ENCODE peak calls at places on chromosomes 12 and 14, in seven cellular contexts. One of them, this sample, is unnamed.

GRCh38 chr12:3086729-3087323 is 9.6 kb downstream of the TSPAN9 start:
- DNase-seq in ascending aorta: no peak
- DNase-seq in HCT116: no peak
- DNase-seq in CD4-positive, alpha-beta memory T cell: no peak
- DNase-seq in hepatocyte: no peak
- DNase-seq in CD8-positive, alpha-beta T cell: no peak
- DNase-seq in left lung: no peak
- DNase-seq in this sample: no peak

GRCh38 chr12:104280111-104280510 is 23.4 kb upstream of the EID3 start:
- DNase-seq in HCT116: no peak
- DNase-seq in hepatocyte: no peak
- DNase-seq in left lung: no peak
- DNase-seq in ascending aorta: no peak
- DNase-seq in CD8-positive, alpha-beta T cell: no peak
- DNase-seq in CD4-positive, alpha-beta memory T cell: no peak
- DNase-seq in this sample: no peak

GRCh38 chr12:11202811-11203210 is 16.1 kb upstream of the TAS2R42 start:
- DNase-seq in ascending aorta: no peak
- DNase-seq in hepatocyte: no peak
- DNase-seq in CD8-positive, alpha-beta T cell: no peak
- DNase-seq in left lung: no peak
- DNase-seq in CD4-positive, alpha-beta memory T cell: no peak
- DNase-seq in HCT116: no peak
- DNase-seq in this sample: no peak

GRCh38 chr14:89241934-89242670 is 174.9 kb downstream of the FOXN3 start:
- DNase-seq in left lung: no peak
- DNase-seq in CD4-positive, alpha-beta memory T cell: no peak
- DNase-seq in ascending aorta: no peak
- DNase-seq in HCT116: no peak
- DNase-seq in CD8-positive, alpha-beta T cell: no peak
- DNase-seq in hepatocyte: no peak
- DNase-seq in this sample: no peak

GRCh38 chr14:34060747-34061050 is 109.8 kb upstream of the EGLN3 start:
- DNase-seq in ascending aorta: no peak
- DNase-seq in CD4-positive, alpha-beta memory T cell: no peak
- DNase-seq in hepatocyte: no peak
- DNase-seq in CD8-positive, alpha-beta T cell: no peak
- DNase-seq in HCT116: no peak
- DNase-seq in left lung: no peak
- DNase-seq in this sample: no peak

GRCh38 chr14:103122578-103123127 is 608 bp upstream of the TNFAIP2 start:
- DNase-seq in ascending aorta: no peak
- DNase-seq in CD4-positive, alpha-beta memory T cell: no peak
- DNase-seq in left lung: no peak
- DNase-seq in hepatocyte: no peak
- DNase-seq in CD8-positive, alpha-beta T cell: no peak
- DNase-seq in HCT116: no peak
- DNase-seq in this sample: no peak

GRCh38 chr12:119615518-119616475 is 22.2 kb downstream of the TMEM233 start:
- DNase-seq in CD8-positive, alpha-beta T cell: no peak
- DNase-seq in ascending aorta: no peak
- DNase-seq in left lung: no peak
- DNase-seq in hepatocyte: no peak
- DNase-seq in HCT116: no peak
- DNase-seq in CD4-positive, alpha-beta memory T cell: no peak
- DNase-seq in this sample: no peak

GRCh38 chr12:46357438-46358324 is 14.9 kb downstream of the SLC38A2 start:
- DNase-seq in hepatocyte: no peak
- DNase-seq in CD8-positive, alpha-beta T cell: no peak
- DNase-seq in HCT116: peak
- DNase-seq in ascending aorta: no peak
- DNase-seq in left lung: no peak
- DNase-seq in CD4-positive, alpha-beta memory T cell: no peak
- DNase-seq in this sample: no peak

GRCh38 chr14:44564908-44565307 is 57.8 kb upstream of the FSCB start:
- DNase-seq in CD4-positive, alpha-beta memory T cell: no peak
- DNase-seq in left lung: no peak
- DNase-seq in hepatocyte: no peak
- DNase-seq in CD8-positive, alpha-beta T cell: no peak
- DNase-seq in HCT116: no peak
- DNase-seq in ascending aorta: no peak
- DNase-seq in this sample: no peak

GRCh38 chr12:49552014-49552413 is 13.2 kb downstream of the KCNH3 start:
- DNase-seq in CD4-positive, alpha-beta memory T cell: no peak
- DNase-seq in hepatocyte: no peak
- DNase-seq in HCT116: no peak
- DNase-seq in left lung: no peak
- DNase-seq in CD8-positive, alpha-beta T cell: no peak
- DNase-seq in ascending aorta: no peak
- DNase-seq in this sample: peak

GRCh38 chr12:84159245-84159644 is 753.4 kb downstream of the SLC6A15 start:
- DNase-seq in left lung: no peak
- DNase-seq in ascending aorta: no peak
- DNase-seq in hepatocyte: no peak
- DNase-seq in CD4-positive, alpha-beta memory T cell: no peak
- DNase-seq in HCT116: no peak
- DNase-seq in CD8-positive, alpha-beta T cell: no peak
- DNase-seq in this sample: no peak

GRCh38 chr12:55974308-55974724 is 438 bp downstream of the RAB5B start:
- DNase-seq in CD8-positive, alpha-beta T cell: no peak
- DNase-seq in CD4-positive, alpha-beta memory T cell: no peak
- DNase-seq in ascending aorta: no peak
- DNase-seq in HCT116: no peak
- DNase-seq in left lung: peak
- DNase-seq in hepatocyte: peak
- DNase-seq in this sample: no peak

GRCh38 chr12:92036771-92037453 is 108.7 kb downstream of the BTG1 start:
- DNase-seq in ascending aorta: no peak
- DNase-seq in CD8-positive, alpha-beta T cell: no peak
- DNase-seq in left lung: no peak
- DNase-seq in CD4-positive, alpha-beta memory T cell: no peak
- DNase-seq in hepatocyte: peak
- DNase-seq in HCT116: no peak
- DNase-seq in this sample: no peak

GRCh38 chr12:14901228-14901562 is 15.5 kb upstream of the MGP start:
- DNase-seq in CD8-positive, alpha-beta T cell: no peak
- DNase-seq in CD4-positive, alpha-beta memory T cell: no peak
- DNase-seq in hepatocyte: no peak
- DNase-seq in ascending aorta: no peak
- DNase-seq in HCT116: no peak
- DNase-seq in left lung: no peak
- DNase-seq in this sample: no peak

GRCh38 chr12:53267309-53268008 is 640 bp upstream of the ESPL1 start:
- DNase-seq in hepatocyte: no peak
- DNase-seq in CD4-positive, alpha-beta memory T cell: no peak
- DNase-seq in HCT116: no peak
- DNase-seq in ascending aorta: no peak
- DNase-seq in left lung: no peak
- DNase-seq in CD8-positive, alpha-beta T cell: no peak
- DNase-seq in this sample: no peak

GRCh38 chr12:70230934-70231606 is 12.2 kb upstream of the CNOT2 start:
- DNase-seq in hepatocyte: no peak
- DNase-seq in CD4-positive, alpha-beta memory T cell: no peak
- DNase-seq in left lung: no peak
- DNase-seq in ascending aorta: no peak
- DNase-seq in HCT116: no peak
- DNase-seq in CD8-positive, alpha-beta T cell: no peak
- DNase-seq in this sample: no peak

GRCh38 chr12:56007892-56008471 is 10.9 kb downstream of the SUOX start:
- DNase-seq in CD4-positive, alpha-beta memory T cell: no peak
- DNase-seq in left lung: no peak
- DNase-seq in HCT116: no peak
- DNase-seq in hepatocyte: no peak
- DNase-seq in ascending aorta: no peak
- DNase-seq in CD8-positive, alpha-beta T cell: no peak
- DNase-seq in this sample: no peak

GRCh38 chr14:89165810-89166209 is 251.2 kb downstream of the FOXN3 start:
- DNase-seq in left lung: no peak
- DNase-seq in CD8-positive, alpha-beta T cell: no peak
- DNase-seq in HCT116: no peak
- DNase-seq in CD4-positive, alpha-beta memory T cell: no peak
- DNase-seq in hepatocyte: no peak
- DNase-seq in ascending aorta: no peak
- DNase-seq in this sample: no peak

GRCh38 chr12:46124848-46125619 is 134.7 kb upstream of the SCAF11 start:
- DNase-seq in CD8-positive, alpha-beta T cell: peak
- DNase-seq in hepatocyte: peak
- DNase-seq in CD4-positive, alpha-beta memory T cell: peak
- DNase-seq in HCT116: peak
- DNase-seq in ascending aorta: no peak
- DNase-seq in left lung: peak
- DNase-seq in this sample: no peak

GRCh38 chr14:64912256-64912655 is 2.0 kb upstream of the CHURC1 start:
- DNase-seq in HCT116: no peak
- DNase-seq in CD8-positive, alpha-beta T cell: no peak
- DNase-seq in left lung: no peak
- DNase-seq in CD4-positive, alpha-beta memory T cell: no peak
- DNase-seq in ascending aorta: no peak
- DNase-seq in hepatocyte: no peak
- DNase-seq in this sample: no peak

GRCh38 chr14:69548566-69548965 is 26.1 kb downstream of the CCDC177 start:
- DNase-seq in CD8-positive, alpha-beta T cell: no peak
- DNase-seq in left lung: no peak
- DNase-seq in HCT116: no peak
- DNase-seq in hepatocyte: no peak
- DNase-seq in ascending aorta: no peak
- DNase-seq in CD4-positive, alpha-beta memory T cell: no peak
- DNase-seq in this sample: no peak

GRCh38 chr12:11269607-11270006 is at the start of gene PRB3:
- DNase-seq in hepatocyte: no peak
- DNase-seq in ascending aorta: no peak
- DNase-seq in CD8-positive, alpha-beta T cell: no peak
- DNase-seq in HCT116: no peak
- DNase-seq in left lung: no peak
- DNase-seq in CD4-positive, alpha-beta memory T cell: no peak
- DNase-seq in this sample: no peak

DNA sequence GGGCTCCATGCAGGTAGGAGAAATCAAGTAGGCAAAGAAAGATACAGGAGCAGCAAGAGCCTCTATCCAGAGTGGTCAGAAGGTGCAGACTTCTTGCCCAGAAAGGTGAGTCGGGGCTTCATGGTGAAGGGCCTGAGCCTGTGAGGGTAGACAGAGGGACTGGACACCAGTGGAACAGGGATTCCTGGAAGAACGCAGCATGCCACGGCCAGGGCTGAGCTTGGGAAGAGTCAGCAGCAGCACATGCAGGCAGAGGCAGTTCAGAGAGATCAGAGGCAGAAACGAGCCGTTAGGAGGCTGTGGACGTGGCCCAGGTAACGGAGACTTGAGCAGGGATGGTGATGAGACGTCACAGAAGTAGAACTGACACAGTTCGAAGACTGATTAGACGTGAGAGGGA is 202.6 kb upstream of the DIO3 start:
- DNase-seq in ascending aorta: no peak
- DNase-seq in left lung: no peak
- DNase-seq in CD8-positive, alpha-beta T cell: no peak
- DNase-seq in hepatocyte: no peak
- DNase-seq in CD4-positive, alpha-beta memory T cell: no peak
- DNase-seq in HCT116: no peak
- DNase-seq in this sample: no peak
- H3K4me3 ChIP-seq in ascending aorta: no peak
- H3K4me3 ChIP-seq in left lung: no peak
- H3K4me3 ChIP-seq in CD8-positive, alpha-beta T cell: no peak
- H3K4me3 ChIP-seq in hepatocyte: no peak
- H3K4me3 ChIP-seq in CD4-positive, alpha-beta memory T cell: no peak
- H3K4me3 ChIP-seq in HCT116: no peak
- H3K4me3 ChIP-seq in this sample: no peak

GRCh38 chr12:88058719-88059077 is 29.5 kb upstream of the C12orf50 start:
- DNase-seq in HCT116: no peak
- DNase-seq in hepatocyte: no peak
- DNase-seq in CD4-positive, alpha-beta memory T cell: no peak
- DNase-seq in left lung: no peak
- DNase-seq in CD8-positive, alpha-beta T cell: no peak
- DNase-seq in ascending aorta: no peak
- DNase-seq in this sample: no peak
- H3K27ac ChIP-seq in HCT116: no peak
- H3K27ac ChIP-seq in hepatocyte: no peak
- H3K27ac ChIP-seq in CD4-positive, alpha-beta memory T cell: no peak
- H3K27ac ChIP-seq in left lung: no peak
- H3K27ac ChIP-seq in CD8-positive, alpha-beta T cell: no peak
- H3K27ac ChIP-seq in ascending aorta: no peak
- H3K27ac ChIP-seq in this sample: no peak

DNA sequence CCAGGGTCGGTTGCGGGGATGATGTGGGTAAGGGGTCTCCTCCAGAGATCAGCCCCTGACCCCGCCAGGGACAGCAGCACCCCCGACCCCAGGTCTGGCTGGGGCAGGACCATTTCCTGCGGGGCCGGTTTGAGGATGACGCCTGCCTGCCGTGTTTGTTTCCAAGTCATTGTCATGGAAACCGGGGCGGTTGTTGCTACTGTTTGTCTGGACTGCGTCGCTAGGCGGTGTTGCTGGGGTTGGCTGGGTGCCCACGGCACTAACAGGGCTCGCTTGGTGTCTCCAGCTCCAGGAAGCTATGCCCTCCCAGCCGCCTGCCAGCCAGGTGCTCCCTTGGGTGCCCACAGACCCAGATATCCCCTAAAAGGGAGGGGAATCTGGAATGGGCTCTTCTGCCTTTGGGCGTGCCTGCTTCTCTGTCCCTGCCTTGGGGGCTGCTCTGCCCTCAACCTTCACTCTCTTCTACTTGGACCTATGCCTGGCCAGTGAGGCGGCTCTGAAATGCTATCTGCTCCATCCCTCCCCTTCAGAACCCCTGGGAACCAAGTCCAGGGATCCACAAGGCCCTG is 4.7 kb upstream of the CRIP1 start:
- DNase-seq in ascending aorta: peak
- DNase-seq in HCT116: peak
- DNase-seq in left lung: peak
- DNase-seq in CD4-positive, alpha-beta memory T cell: peak
- DNase-seq in CD8-positive, alpha-beta T cell: peak
- DNase-seq in hepatocyte: peak
- DNase-seq in this sample: peak
- H3K4me3 ChIP-seq in ascending aorta: peak
- H3K4me3 ChIP-seq in HCT116: peak
- H3K4me3 ChIP-seq in left lung: peak
- H3K4me3 ChIP-seq in CD4-positive, alpha-beta memory T cell: no peak
- H3K4me3 ChIP-seq in CD8-positive, alpha-beta T cell: peak
- H3K4me3 ChIP-seq in hepatocyte: no peak
- H3K4me3 ChIP-seq in this sample: peak

DNA sequence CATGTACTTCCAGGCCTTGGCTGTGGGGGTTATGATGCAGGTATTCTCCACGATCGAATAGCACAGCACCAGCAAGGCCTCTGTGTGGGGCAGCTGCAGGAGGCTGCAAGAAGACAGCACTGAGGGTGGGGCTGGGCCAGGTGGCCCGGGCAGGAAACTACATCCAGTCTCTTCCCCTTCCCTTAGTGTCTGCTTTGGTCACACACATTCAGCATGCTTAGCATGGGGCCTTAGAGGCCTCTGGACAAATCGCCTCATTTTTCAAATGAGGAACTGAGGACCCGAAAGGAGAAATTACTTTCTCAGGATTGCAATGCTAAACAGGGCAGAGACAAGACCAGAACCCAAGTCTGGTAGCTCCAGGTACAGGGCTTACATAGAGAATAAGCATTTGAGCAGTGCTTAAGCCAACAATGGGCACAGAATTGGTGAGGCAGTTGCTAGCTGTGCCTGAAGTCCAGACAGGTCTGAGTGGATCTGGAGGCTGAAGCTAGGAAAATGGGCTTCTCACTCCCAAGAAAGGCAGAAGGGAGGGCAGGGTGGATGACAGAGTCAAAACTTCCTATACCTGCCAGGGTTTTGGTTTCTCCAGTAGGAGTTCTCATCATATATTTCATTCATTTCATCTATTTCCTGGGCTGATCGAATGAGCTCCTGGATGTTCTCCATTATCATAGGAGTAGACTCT is 3.5 kb downstream of the ACRBP start:
- DNase-seq in CD4-positive, alpha-beta memory T cell: no peak
- DNase-seq in ascending aorta: no peak
- DNase-seq in hepatocyte: no peak
- DNase-seq in left lung: no peak
- DNase-seq in CD8-positive, alpha-beta T cell: no peak
- DNase-seq in HCT116: no peak
- DNase-seq in this sample: no peak
- H3K27ac ChIP-seq in CD4-positive, alpha-beta memory T cell: no peak
- H3K27ac ChIP-seq in ascending aorta: no peak
- H3K27ac ChIP-seq in hepatocyte: no peak
- H3K27ac ChIP-seq in left lung: peak
- H3K27ac ChIP-seq in CD8-positive, alpha-beta T cell: no peak
- H3K27ac ChIP-seq in HCT116: no peak
- H3K27ac ChIP-seq in this sample: no peak

This sample was measured in pancreas.